ENCODE peak calls at places on chromosomes 1 and 21, in ten cellular contexts. One of them, this sample, is unnamed.

GRCh38 chr1:6028042-6028895 is 17.4 kb upstream of the KCNAB2 start:
- DNase-seq in IMR-90: peak
- DNase-seq in activated CD8-positive, alpha-beta memory T cell treated with anti-CD3 and anti-CD28 coated beads for 4 hours: peak
- DNase-seq in WTC11: no peak
- DNase-seq in HCEC 1CT: peak
- DNase-seq in activated CD4-positive, alpha-beta memory T cell treated with anti-CD3 and anti-CD28 coated beads, Interleukin-2, amount 10 ng/mL, durations not matched to agents 7 days and 5 days: peak
- DNase-seq in nucleus accumbens: no peak
- DNase-seq in activated T-cell treated with anti-CD3 and anti-CD28 coated beads, Interleukin-2, amount 50 U/mL, for 24 hours: peak
- DNase-seq in fibroblast of pulmonary artery: no peak
- DNase-seq in stimulated activated CD8-positive, alpha-beta memory T cell treated with anti-CD3 and anti-CD28 coated beads, Interleukin-15, amount 100 ng/mL, for 48 hours: peak
- DNase-seq in this sample: peak

GRCh38 chr1:41408691-41409090 is 47.5 kb downstream of the FOXO6 start:
- DNase-seq in fibroblast of pulmonary artery: no peak
- DNase-seq in WTC11: no peak
- DNase-seq in activated CD4-positive, alpha-beta memory T cell treated with anti-CD3 and anti-CD28 coated beads, Interleukin-2, amount 10 ng/mL, durations not matched to agents 7 days and 5 days: no peak
- DNase-seq in HCEC 1CT: no peak
- DNase-seq in IMR-90: no peak
- DNase-seq in activated T-cell treated with anti-CD3 and anti-CD28 coated beads, Interleukin-2, amount 50 U/mL, for 24 hours: no peak
- DNase-seq in stimulated activated CD8-positive, alpha-beta memory T cell treated with anti-CD3 and anti-CD28 coated beads, Interleukin-15, amount 100 ng/mL, for 48 hours: no peak
- DNase-seq in nucleus accumbens: no peak
- DNase-seq in activated CD8-positive, alpha-beta memory T cell treated with anti-CD3 and anti-CD28 coated beads for 4 hours: no peak
- DNase-seq in this sample: no peak

GRCh38 chr21:44618909-44619308 is 7.0 kb downstream of the KRTAP10-8 start:
- DNase-seq in nucleus accumbens: no peak
- DNase-seq in fibroblast of pulmonary artery: no peak
- DNase-seq in activated T-cell treated with anti-CD3 and anti-CD28 coated beads, Interleukin-2, amount 50 U/mL, for 24 hours: peak
- DNase-seq in IMR-90: no peak
- DNase-seq in stimulated activated CD8-positive, alpha-beta memory T cell treated with anti-CD3 and anti-CD28 coated beads, Interleukin-15, amount 100 ng/mL, for 48 hours: peak
- DNase-seq in activated CD4-positive, alpha-beta memory T cell treated with anti-CD3 and anti-CD28 coated beads, Interleukin-2, amount 10 ng/mL, durations not matched to agents 7 days and 5 days: peak
- DNase-seq in WTC11: no peak
- DNase-seq in HCEC 1CT: no peak
- DNase-seq in activated CD8-positive, alpha-beta memory T cell treated with anti-CD3 and anti-CD28 coated beads for 4 hours: peak
- DNase-seq in this sample: peak

GRCh38 chr1:223233019-223233409 is 90.0 kb upstream of the TLR5 start:
- DNase-seq in activated CD4-positive, alpha-beta memory T cell treated with anti-CD3 and anti-CD28 coated beads, Interleukin-2, amount 10 ng/mL, durations not matched to agents 7 days and 5 days: no peak
- DNase-seq in activated CD8-positive, alpha-beta memory T cell treated with anti-CD3 and anti-CD28 coated beads for 4 hours: no peak
- DNase-seq in activated T-cell treated with anti-CD3 and anti-CD28 coated beads, Interleukin-2, amount 50 U/mL, for 24 hours: no peak
- DNase-seq in nucleus accumbens: no peak
- DNase-seq in WTC11: no peak
- DNase-seq in HCEC 1CT: no peak
- DNase-seq in IMR-90: no peak
- DNase-seq in fibroblast of pulmonary artery: no peak
- DNase-seq in stimulated activated CD8-positive, alpha-beta memory T cell treated with anti-CD3 and anti-CD28 coated beads, Interleukin-15, amount 100 ng/mL, for 48 hours: no peak
- DNase-seq in this sample: no peak

GRCh38 chr1:162035241-162035640 is 11.6 kb upstream of the OLFML2B start:
- DNase-seq in WTC11: no peak
- DNase-seq in activated T-cell treated with anti-CD3 and anti-CD28 coated beads, Interleukin-2, amount 50 U/mL, for 24 hours: no peak
- DNase-seq in stimulated activated CD8-positive, alpha-beta memory T cell treated with anti-CD3 and anti-CD28 coated beads, Interleukin-15, amount 100 ng/mL, for 48 hours: no peak
- DNase-seq in activated CD8-positive, alpha-beta memory T cell treated with anti-CD3 and anti-CD28 coated beads for 4 hours: no peak
- DNase-seq in activated CD4-positive, alpha-beta memory T cell treated with anti-CD3 and anti-CD28 coated beads, Interleukin-2, amount 10 ng/mL, durations not matched to agents 7 days and 5 days: no peak
- DNase-seq in fibroblast of pulmonary artery: peak
- DNase-seq in IMR-90: no peak
- DNase-seq in HCEC 1CT: no peak
- DNase-seq in nucleus accumbens: no peak
- DNase-seq in this sample: no peak

GRCh38 chr1:212498243-212498642 is 65.5 kb downstream of the NENF start:
- DNase-seq in WTC11: no peak
- DNase-seq in activated CD8-positive, alpha-beta memory T cell treated with anti-CD3 and anti-CD28 coated beads for 4 hours: no peak
- DNase-seq in activated CD4-positive, alpha-beta memory T cell treated with anti-CD3 and anti-CD28 coated beads, Interleukin-2, amount 10 ng/mL, durations not matched to agents 7 days and 5 days: no peak
- DNase-seq in nucleus accumbens: no peak
- DNase-seq in HCEC 1CT: peak
- DNase-seq in activated T-cell treated with anti-CD3 and anti-CD28 coated beads, Interleukin-2, amount 50 U/mL, for 24 hours: no peak
- DNase-seq in fibroblast of pulmonary artery: peak
- DNase-seq in stimulated activated CD8-positive, alpha-beta memory T cell treated with anti-CD3 and anti-CD28 coated beads, Interleukin-15, amount 100 ng/mL, for 48 hours: no peak
- DNase-seq in IMR-90: peak
- DNase-seq in this sample: no peak

GRCh38 chr1:10553124-10553523 is 78.4 kb downstream of the PEX14 start:
- DNase-seq in activated T-cell treated with anti-CD3 and anti-CD28 coated beads, Interleukin-2, amount 50 U/mL, for 24 hours: no peak
- DNase-seq in IMR-90: no peak
- DNase-seq in nucleus accumbens: no peak
- DNase-seq in activated CD4-positive, alpha-beta memory T cell treated with anti-CD3 and anti-CD28 coated beads, Interleukin-2, amount 10 ng/mL, durations not matched to agents 7 days and 5 days: no peak
- DNase-seq in fibroblast of pulmonary artery: no peak
- DNase-seq in activated CD8-positive, alpha-beta memory T cell treated with anti-CD3 and anti-CD28 coated beads for 4 hours: no peak
- DNase-seq in HCEC 1CT: no peak
- DNase-seq in stimulated activated CD8-positive, alpha-beta memory T cell treated with anti-CD3 and anti-CD28 coated beads, Interleukin-15, amount 100 ng/mL, for 48 hours: no peak
- DNase-seq in WTC11: no peak
- DNase-seq in this sample: no peak

GRCh38 chr1:96683931-96684330 is 37.7 kb upstream of the PTBP2 start:
- DNase-seq in IMR-90: no peak
- DNase-seq in HCEC 1CT: no peak
- DNase-seq in activated T-cell treated with anti-CD3 and anti-CD28 coated beads, Interleukin-2, amount 50 U/mL, for 24 hours: no peak
- DNase-seq in fibroblast of pulmonary artery: peak
- DNase-seq in stimulated activated CD8-positive, alpha-beta memory T cell treated with anti-CD3 and anti-CD28 coated beads, Interleukin-15, amount 100 ng/mL, for 48 hours: no peak
- DNase-seq in activated CD8-positive, alpha-beta memory T cell treated with anti-CD3 and anti-CD28 coated beads for 4 hours: no peak
- DNase-seq in nucleus accumbens: no peak
- DNase-seq in WTC11: no peak
- DNase-seq in activated CD4-positive, alpha-beta memory T cell treated with anti-CD3 and anti-CD28 coated beads, Interleukin-2, amount 10 ng/mL, durations not matched to agents 7 days and 5 days: no peak
- DNase-seq in this sample: no peak

GRCh38 chr1:225529726-225530125 is 101.9 kb upstream of the LBR start:
- DNase-seq in IMR-90: no peak
- DNase-seq in activated T-cell treated with anti-CD3 and anti-CD28 coated beads, Interleukin-2, amount 50 U/mL, for 24 hours: no peak
- DNase-seq in fibroblast of pulmonary artery: no peak
- DNase-seq in stimulated activated CD8-positive, alpha-beta memory T cell treated with anti-CD3 and anti-CD28 coated beads, Interleukin-15, amount 100 ng/mL, for 48 hours: no peak
- DNase-seq in activated CD8-positive, alpha-beta memory T cell treated with anti-CD3 and anti-CD28 coated beads for 4 hours: no peak
- DNase-seq in nucleus accumbens: no peak
- DNase-seq in HCEC 1CT: no peak
- DNase-seq in activated CD4-positive, alpha-beta memory T cell treated with anti-CD3 and anti-CD28 coated beads, Interleukin-2, amount 10 ng/mL, durations not matched to agents 7 days and 5 days: no peak
- DNase-seq in WTC11: no peak
- DNase-seq in this sample: no peak

GRCh38 chr1:67304023-67304422 is 3.6 kb upstream of the IL12RB2 start:
- DNase-seq in fibroblast of pulmonary artery: no peak
- DNase-seq in nucleus accumbens: no peak
- DNase-seq in IMR-90: no peak
- DNase-seq in stimulated activated CD8-positive, alpha-beta memory T cell treated with anti-CD3 and anti-CD28 coated beads, Interleukin-15, amount 100 ng/mL, for 48 hours: no peak
- DNase-seq in activated T-cell treated with anti-CD3 and anti-CD28 coated beads, Interleukin-2, amount 50 U/mL, for 24 hours: no peak
- DNase-seq in WTC11: no peak
- DNase-seq in activated CD8-positive, alpha-beta memory T cell treated with anti-CD3 and anti-CD28 coated beads for 4 hours: no peak
- DNase-seq in HCEC 1CT: no peak
- DNase-seq in activated CD4-positive, alpha-beta memory T cell treated with anti-CD3 and anti-CD28 coated beads, Interleukin-2, amount 10 ng/mL, durations not matched to agents 7 days and 5 days: no peak
- DNase-seq in this sample: no peak

GRCh38 chr1:167562697-167563096 is 9.1 kb upstream of the CREG1 start:
- DNase-seq in activated CD4-positive, alpha-beta memory T cell treated with anti-CD3 and anti-CD28 coated beads, Interleukin-2, amount 10 ng/mL, durations not matched to agents 7 days and 5 days: no peak
- DNase-seq in fibroblast of pulmonary artery: peak
- DNase-seq in WTC11: no peak
- DNase-seq in stimulated activated CD8-positive, alpha-beta memory T cell treated with anti-CD3 and anti-CD28 coated beads, Interleukin-15, amount 100 ng/mL, for 48 hours: no peak
- DNase-seq in IMR-90: peak
- DNase-seq in activated T-cell treated with anti-CD3 and anti-CD28 coated beads, Interleukin-2, amount 50 U/mL, for 24 hours: no peak
- DNase-seq in activated CD8-positive, alpha-beta memory T cell treated with anti-CD3 and anti-CD28 coated beads for 4 hours: no peak
- DNase-seq in HCEC 1CT: peak
- DNase-seq in nucleus accumbens: no peak
- DNase-seq in this sample: no peak

GRCh38 chr21:38712076-38712475 is 93.7 kb upstream of the ETS2 start:
- DNase-seq in fibroblast of pulmonary artery: peak
- DNase-seq in activated T-cell treated with anti-CD3 and anti-CD28 coated beads, Interleukin-2, amount 50 U/mL, for 24 hours: no peak
- DNase-seq in IMR-90: peak
- DNase-seq in nucleus accumbens: no peak
- DNase-seq in activated CD8-positive, alpha-beta memory T cell treated with anti-CD3 and anti-CD28 coated beads for 4 hours: no peak
- DNase-seq in activated CD4-positive, alpha-beta memory T cell treated with anti-CD3 and anti-CD28 coated beads, Interleukin-2, amount 10 ng/mL, durations not matched to agents 7 days and 5 days: no peak
- DNase-seq in stimulated activated CD8-positive, alpha-beta memory T cell treated with anti-CD3 and anti-CD28 coated beads, Interleukin-15, amount 100 ng/mL, for 48 hours: no peak
- DNase-seq in HCEC 1CT: peak
- DNase-seq in WTC11: peak
- DNase-seq in this sample: no peak

GRCh38 chr1:52915211-52915854 is 6.2 kb downstream of the ECHDC2 start:
- DNase-seq in nucleus accumbens: no peak
- DNase-seq in stimulated activated CD8-positive, alpha-beta memory T cell treated with anti-CD3 and anti-CD28 coated beads, Interleukin-15, amount 100 ng/mL, for 48 hours: no peak
- DNase-seq in fibroblast of pulmonary artery: no peak
- DNase-seq in HCEC 1CT: no peak
- DNase-seq in activated CD8-positive, alpha-beta memory T cell treated with anti-CD3 and anti-CD28 coated beads for 4 hours: no peak
- DNase-seq in activated T-cell treated with anti-CD3 and anti-CD28 coated beads, Interleukin-2, amount 50 U/mL, for 24 hours: no peak
- DNase-seq in activated CD4-positive, alpha-beta memory T cell treated with anti-CD3 and anti-CD28 coated beads, Interleukin-2, amount 10 ng/mL, durations not matched to agents 7 days and 5 days: no peak
- DNase-seq in WTC11: no peak
- DNase-seq in IMR-90: no peak
- DNase-seq in this sample: no peak

GRCh38 chr1:225156254-225156653 is 226.8 kb downstream of the DNAH14 start:
- DNase-seq in WTC11: no peak
- DNase-seq in stimulated activated CD8-positive, alpha-beta memory T cell treated with anti-CD3 and anti-CD28 coated beads, Interleukin-15, amount 100 ng/mL, for 48 hours: no peak
- DNase-seq in activated CD4-positive, alpha-beta memory T cell treated with anti-CD3 and anti-CD28 coated beads, Interleukin-2, amount 10 ng/mL, durations not matched to agents 7 days and 5 days: no peak
- DNase-seq in activated CD8-positive, alpha-beta memory T cell treated with anti-CD3 and anti-CD28 coated beads for 4 hours: no peak
- DNase-seq in IMR-90: no peak
- DNase-seq in fibroblast of pulmonary artery: peak
- DNase-seq in nucleus accumbens: no peak
- DNase-seq in activated T-cell treated with anti-CD3 and anti-CD28 coated beads, Interleukin-2, amount 50 U/mL, for 24 hours: no peak
- DNase-seq in HCEC 1CT: no peak
- DNase-seq in this sample: no peak

GRCh38 chr1:118811156-118811555 is 177.0 kb downstream of the TBX15 start:
- DNase-seq in IMR-90: no peak
- DNase-seq in WTC11: no peak
- DNase-seq in fibroblast of pulmonary artery: no peak
- DNase-seq in activated CD8-positive, alpha-beta memory T cell treated with anti-CD3 and anti-CD28 coated beads for 4 hours: no peak
- DNase-seq in activated T-cell treated with anti-CD3 and anti-CD28 coated beads, Interleukin-2, amount 50 U/mL, for 24 hours: no peak
- DNase-seq in stimulated activated CD8-positive, alpha-beta memory T cell treated with anti-CD3 and anti-CD28 coated beads, Interleukin-15, amount 100 ng/mL, for 48 hours: no peak
- DNase-seq in nucleus accumbens: no peak
- DNase-seq in activated CD4-positive, alpha-beta memory T cell treated with anti-CD3 and anti-CD28 coated beads, Interleukin-2, amount 10 ng/mL, durations not matched to agents 7 days and 5 days: no peak
- DNase-seq in HCEC 1CT: no peak
- DNase-seq in this sample: no peak

GRCh38 chr1:208234721-208235120 is 9.5 kb downstream of the PLXNA2 start:
- DNase-seq in fibroblast of pulmonary artery: no peak
- DNase-seq in activated CD8-positive, alpha-beta memory T cell treated with anti-CD3 and anti-CD28 coated beads for 4 hours: no peak
- DNase-seq in stimulated activated CD8-positive, alpha-beta memory T cell treated with anti-CD3 and anti-CD28 coated beads, Interleukin-15, amount 100 ng/mL, for 48 hours: no peak
- DNase-seq in nucleus accumbens: no peak
- DNase-seq in HCEC 1CT: no peak
- DNase-seq in IMR-90: no peak
- DNase-seq in activated CD4-positive, alpha-beta memory T cell treated with anti-CD3 and anti-CD28 coated beads, Interleukin-2, amount 10 ng/mL, durations not matched to agents 7 days and 5 days: no peak
- DNase-seq in activated T-cell treated with anti-CD3 and anti-CD28 coated beads, Interleukin-2, amount 50 U/mL, for 24 hours: no peak
- DNase-seq in WTC11: no peak
- DNase-seq in this sample: no peak

GRCh38 chr1:222618001-222618879 is at the start of gene MIA3:
- DNase-seq in activated CD4-positive, alpha-beta memory T cell treated with anti-CD3 and anti-CD28 coated beads, Interleukin-2, amount 10 ng/mL, durations not matched to agents 7 days and 5 days: peak
- DNase-seq in fibroblast of pulmonary artery: peak
- DNase-seq in IMR-90: peak
- DNase-seq in HCEC 1CT: no peak
- DNase-seq in activated CD8-positive, alpha-beta memory T cell treated with anti-CD3 and anti-CD28 coated beads for 4 hours: no peak
- DNase-seq in stimulated activated CD8-positive, alpha-beta memory T cell treated with anti-CD3 and anti-CD28 coated beads, Interleukin-15, amount 100 ng/mL, for 48 hours: no peak
- DNase-seq in WTC11: peak
- DNase-seq in activated T-cell treated with anti-CD3 and anti-CD28 coated beads, Interleukin-2, amount 50 U/mL, for 24 hours: peak
- DNase-seq in nucleus accumbens: peak
- DNase-seq in this sample: peak

GRCh38 chr1:227486559-227486958 is 76.8 kb upstream of the ZNF678 start:
- DNase-seq in WTC11: no peak
- DNase-seq in activated CD4-positive, alpha-beta memory T cell treated with anti-CD3 and anti-CD28 coated beads, Interleukin-2, amount 10 ng/mL, durations not matched to agents 7 days and 5 days: no peak
- DNase-seq in nucleus accumbens: no peak
- DNase-seq in HCEC 1CT: no peak
- DNase-seq in fibroblast of pulmonary artery: no peak
- DNase-seq in activated T-cell treated with anti-CD3 and anti-CD28 coated beads, Interleukin-2, amount 50 U/mL, for 24 hours: no peak
- DNase-seq in activated CD8-positive, alpha-beta memory T cell treated with anti-CD3 and anti-CD28 coated beads for 4 hours: no peak
- DNase-seq in stimulated activated CD8-positive, alpha-beta memory T cell treated with anti-CD3 and anti-CD28 coated beads, Interleukin-15, amount 100 ng/mL, for 48 hours: no peak
- DNase-seq in IMR-90: no peak
- DNase-seq in this sample: no peak

GRCh38 chr21:32329331-32329730 is 30.7 kb downstream of the MRAP start:
- DNase-seq in WTC11: no peak
- DNase-seq in nucleus accumbens: no peak
- DNase-seq in fibroblast of pulmonary artery: peak
- DNase-seq in activated T-cell treated with anti-CD3 and anti-CD28 coated beads, Interleukin-2, amount 50 U/mL, for 24 hours: no peak
- DNase-seq in HCEC 1CT: peak
- DNase-seq in activated CD8-positive, alpha-beta memory T cell treated with anti-CD3 and anti-CD28 coated beads for 4 hours: no peak
- DNase-seq in activated CD4-positive, alpha-beta memory T cell treated with anti-CD3 and anti-CD28 coated beads, Interleukin-2, amount 10 ng/mL, durations not matched to agents 7 days and 5 days: no peak
- DNase-seq in IMR-90: peak
- DNase-seq in stimulated activated CD8-positive, alpha-beta memory T cell treated with anti-CD3 and anti-CD28 coated beads, Interleukin-15, amount 100 ng/mL, for 48 hours: no peak
- DNase-seq in this sample: no peak

GRCh38 chr1:98824724-98825123 is 163.2 kb downstream of the SNX7 start:
- DNase-seq in activated CD4-positive, alpha-beta memory T cell treated with anti-CD3 and anti-CD28 coated beads, Interleukin-2, amount 10 ng/mL, durations not matched to agents 7 days and 5 days: no peak
- DNase-seq in activated T-cell treated with anti-CD3 and anti-CD28 coated beads, Interleukin-2, amount 50 U/mL, for 24 hours: no peak
- DNase-seq in activated CD8-positive, alpha-beta memory T cell treated with anti-CD3 and anti-CD28 coated beads for 4 hours: no peak
- DNase-seq in HCEC 1CT: no peak
- DNase-seq in nucleus accumbens: no peak
- DNase-seq in WTC11: no peak
- DNase-seq in fibroblast of pulmonary artery: no peak
- DNase-seq in stimulated activated CD8-positive, alpha-beta memory T cell treated with anti-CD3 and anti-CD28 coated beads, Interleukin-15, amount 100 ng/mL, for 48 hours: no peak
- DNase-seq in IMR-90: no peak
- DNase-seq in this sample: no peak

GRCh38 chr21:25359724-25360123 is 247.6 kb downstream of the MRPL39 start:
- DNase-seq in WTC11: no peak
- DNase-seq in fibroblast of pulmonary artery: no peak
- DNase-seq in HCEC 1CT: no peak
- DNase-seq in activated CD4-positive, alpha-beta memory T cell treated with anti-CD3 and anti-CD28 coated beads, Interleukin-2, amount 10 ng/mL, durations not matched to agents 7 days and 5 days: no peak
- DNase-seq in activated T-cell treated with anti-CD3 and anti-CD28 coated beads, Interleukin-2, amount 50 U/mL, for 24 hours: no peak
- DNase-seq in activated CD8-positive, alpha-beta memory T cell treated with anti-CD3 and anti-CD28 coated beads for 4 hours: no peak
- DNase-seq in nucleus accumbens: no peak
- DNase-seq in stimulated activated CD8-positive, alpha-beta memory T cell treated with anti-CD3 and anti-CD28 coated beads, Interleukin-15, amount 100 ng/mL, for 48 hours: no peak
- DNase-seq in IMR-90: no peak
- DNase-seq in this sample: no peak

GRCh38 chr1:151825811-151826660 is 5.6 kb downstream of the RORC start:
- DNase-seq in activated CD8-positive, alpha-beta memory T cell treated with anti-CD3 and anti-CD28 coated beads for 4 hours: no peak
- DNase-seq in stimulated activated CD8-positive, alpha-beta memory T cell treated with anti-CD3 and anti-CD28 coated beads, Interleukin-15, amount 100 ng/mL, for 48 hours: no peak
- DNase-seq in WTC11: peak
- DNase-seq in activated T-cell treated with anti-CD3 and anti-CD28 coated beads, Interleukin-2, amount 50 U/mL, for 24 hours: peak
- DNase-seq in nucleus accumbens: no peak
- DNase-seq in HCEC 1CT: no peak
- DNase-seq in IMR-90: no peak
- DNase-seq in activated CD4-positive, alpha-beta memory T cell treated with anti-CD3 and anti-CD28 coated beads, Interleukin-2, amount 10 ng/mL, durations not matched to agents 7 days and 5 days: peak
- DNase-seq in fibroblast of pulmonary artery: no peak
- DNase-seq in this sample: peak

GRCh38 chr21:46214478-46215340 is 13.9 kb downstream of the LSS start:
- DNase-seq in fibroblast of pulmonary artery: no peak
- DNase-seq in IMR-90: no peak
- DNase-seq in activated T-cell treated with anti-CD3 and anti-CD28 coated beads, Interleukin-2, amount 50 U/mL, for 24 hours: peak
- DNase-seq in stimulated activated CD8-positive, alpha-beta memory T cell treated with anti-CD3 and anti-CD28 coated beads, Interleukin-15, amount 100 ng/mL, for 48 hours: no peak
- DNase-seq in WTC11: no peak
- DNase-seq in nucleus accumbens: no peak
- DNase-seq in HCEC 1CT: no peak
- DNase-seq in activated CD8-positive, alpha-beta memory T cell treated with anti-CD3 and anti-CD28 coated beads for 4 hours: no peak
- DNase-seq in activated CD4-positive, alpha-beta memory T cell treated with anti-CD3 and anti-CD28 coated beads, Interleukin-2, amount 10 ng/mL, durations not matched to agents 7 days and 5 days: no peak
- DNase-seq in this sample: no peak

GRCh38 chr21:41483973-41484372 is 24.0 kb downstream of the TMPRSS2 start:
- DNase-seq in HCEC 1CT: no peak
- DNase-seq in activated CD4-positive, alpha-beta memory T cell treated with anti-CD3 and anti-CD28 coated beads, Interleukin-2, amount 10 ng/mL, durations not matched to agents 7 days and 5 days: no peak
- DNase-seq in fibroblast of pulmonary artery: no peak
- DNase-seq in stimulated activated CD8-positive, alpha-beta memory T cell treated with anti-CD3 and anti-CD28 coated beads, Interleukin-15, amount 100 ng/mL, for 48 hours: no peak
- DNase-seq in activated T-cell treated with anti-CD3 and anti-CD28 coated beads, Interleukin-2, amount 50 U/mL, for 24 hours: no peak
- DNase-seq in nucleus accumbens: no peak
- DNase-seq in IMR-90: no peak
- DNase-seq in WTC11: no peak
- DNase-seq in activated CD8-positive, alpha-beta memory T cell treated with anti-CD3 and anti-CD28 coated beads for 4 hours: no peak
- DNase-seq in this sample: no peak

GRCh38 chr21:37297364-37297763 is 30.2 kb upstream of the VPS26C start:
- DNase-seq in stimulated activated CD8-positive, alpha-beta memory T cell treated with anti-CD3 and anti-CD28 coated beads, Interleukin-15, amount 100 ng/mL, for 48 hours: no peak
- DNase-seq in activated CD4-positive, alpha-beta memory T cell treated with anti-CD3 and anti-CD28 coated beads, Interleukin-2, amount 10 ng/mL, durations not matched to agents 7 days and 5 days: no peak
- DNase-seq in fibroblast of pulmonary artery: no peak
- DNase-seq in activated T-cell treated with anti-CD3 and anti-CD28 coated beads, Interleukin-2, amount 50 U/mL, for 24 hours: no peak
- DNase-seq in WTC11: no peak
- DNase-seq in activated CD8-positive, alpha-beta memory T cell treated with anti-CD3 and anti-CD28 coated beads for 4 hours: no peak
- DNase-seq in nucleus accumbens: no peak
- DNase-seq in HCEC 1CT: no peak
- DNase-seq in IMR-90: no peak
- DNase-seq in this sample: no peak

GRCh38 chr1:7587108-7587507 is 184.0 kb upstream of the VAMP3 start:
- DNase-seq in WTC11: no peak
- DNase-seq in fibroblast of pulmonary artery: no peak
- DNase-seq in IMR-90: no peak
- DNase-seq in nucleus accumbens: no peak
- DNase-seq in stimulated activated CD8-positive, alpha-beta memory T cell treated with anti-CD3 and anti-CD28 coated beads, Interleukin-15, amount 100 ng/mL, for 48 hours: no peak
- DNase-seq in activated T-cell treated with anti-CD3 and anti-CD28 coated beads, Interleukin-2, amount 50 U/mL, for 24 hours: no peak
- DNase-seq in HCEC 1CT: no peak
- DNase-seq in activated CD4-positive, alpha-beta memory T cell treated with anti-CD3 and anti-CD28 coated beads, Interleukin-2, amount 10 ng/mL, durations not matched to agents 7 days and 5 days: no peak
- DNase-seq in activated CD8-positive, alpha-beta memory T cell treated with anti-CD3 and anti-CD28 coated beads for 4 hours: no peak
- DNase-seq in this sample: no peak

GRCh38 chr1:202084791-202085681 is 37.7 kb upstream of the GPR37L1 start:
- DNase-seq in IMR-90: no peak
- DNase-seq in nucleus accumbens: peak
- DNase-seq in activated T-cell treated with anti-CD3 and anti-CD28 coated beads, Interleukin-2, amount 50 U/mL, for 24 hours: no peak
- DNase-seq in stimulated activated CD8-positive, alpha-beta memory T cell treated with anti-CD3 and anti-CD28 coated beads, Interleukin-15, amount 100 ng/mL, for 48 hours: no peak
- DNase-seq in WTC11: no peak
- DNase-seq in fibroblast of pulmonary artery: no peak
- DNase-seq in activated CD4-positive, alpha-beta memory T cell treated with anti-CD3 and anti-CD28 coated beads, Interleukin-2, amount 10 ng/mL, durations not matched to agents 7 days and 5 days: no peak
- DNase-seq in activated CD8-positive, alpha-beta memory T cell treated with anti-CD3 and anti-CD28 coated beads for 4 hours: no peak
- DNase-seq in HCEC 1CT: no peak
- DNase-seq in this sample: no peak

GRCh38 chr1:85359874-85360708 is 83.7 kb upstream of the BCL10 start:
- DNase-seq in activated T-cell treated with anti-CD3 and anti-CD28 coated beads, Interleukin-2, amount 50 U/mL, for 24 hours: no peak
- DNase-seq in WTC11: no peak
- DNase-seq in fibroblast of pulmonary artery: peak
- DNase-seq in stimulated activated CD8-positive, alpha-beta memory T cell treated with anti-CD3 and anti-CD28 coated beads, Interleukin-15, amount 100 ng/mL, for 48 hours: no peak
- DNase-seq in activated CD8-positive, alpha-beta memory T cell treated with anti-CD3 and anti-CD28 coated beads for 4 hours: no peak
- DNase-seq in nucleus accumbens: no peak
- DNase-seq in activated CD4-positive, alpha-beta memory T cell treated with anti-CD3 and anti-CD28 coated beads, Interleukin-2, amount 10 ng/mL, durations not matched to agents 7 days and 5 days: no peak
- DNase-seq in IMR-90: peak
- DNase-seq in HCEC 1CT: no peak
- DNase-seq in this sample: no peak